ENCODE peak calls at places on chromosomes 3 and 15, in seven cellular contexts. P, Q, X, H, S, L and D are unnamed samples.

GRCh38 chr3:116444819-116445290 is 432 bp downstream of the LSAMP start:
- DNase-seq in Q (peak), L (peak), P (no peak), X (peak), S (no peak), H (no peak), D (no peak)

GRCh38 chr15:57538822-57539221 is 52.9 kb upstream of the MYZAP start:
- DNase-seq in Q (no peak), P (no peak), L (no peak), H (no peak), S (no peak), X (no peak), D (no peak)

GRCh38 chr3:28994161-28994905 is 286.5 kb upstream of the RBMS3 start:
- DNase-seq in S (no peak), L (peak), H (no peak), Q (peak), X (no peak), P (no peak), D (no peak)

GRCh38 chr3:189630667-189631372 is 369 bp upstream of the TP63 start:
- DNase-seq in S (no peak), H (peak), P (no peak), Q (no peak), X (no peak), L (no peak), D (peak)

GRCh38 chr3:9934235-9934621 is 594 bp downstream of the CRELD1 start:
- DNase-seq in H (no peak), X (peak), S (no peak), P (no peak), Q (peak), L (peak), D (peak)

GRCh38 chr15:51758645-51759044 is 7.2 kb downstream of the TMOD2 start:
- DNase-seq in X (no peak), Q (no peak), S (no peak), H (no peak), L (peak), P (no peak), D (no peak)

GRCh38 chr3:63670544-63670943 is 18.1 kb downstream of the SNTN start:
- DNase-seq in S (no peak), L (no peak), H (no peak), X (no peak), P (no peak), Q (no peak), D (no peak)

GRCh38 chr3:135637033-135637432 is 328.5 kb upstream of the PPP2R3A start:
- DNase-seq in L (no peak), X (no peak), P (no peak), Q (no peak), H (no peak), S (no peak), D (no peak)

GRCh38 chr3:45760878-45761711 is 35.2 kb downstream of the SLC6A20 start:
- DNase-seq in Q (peak), P (peak), X (peak), S (peak), H (peak), L (peak), D (peak)

GRCh38 chr3:31634485-31634884 is 101.8 kb downstream of the STT3B start:
- DNase-seq in L (no peak), P (no peak), Q (no peak), H (no peak), X (no peak), S (peak), D (no peak)

GRCh38 chr3:159877924-159878323 is 110.7 kb upstream of the IL12A start:
- DNase-seq in X (no peak), Q (no peak), S (peak), H (no peak), P (no peak), L (no peak), D (no peak)

GRCh38 chr15:29208352-29208751 is 61.3 kb downstream of the NSMCE3 start:
- DNase-seq in X (no peak), L (no peak), P (no peak), Q (no peak), H (no peak), S (peak), D (no peak)

GRCh38 chr15:25397110-25397509 is 41.7 kb downstream of the UBE3A start:
- DNase-seq in S (no peak), L (no peak), X (no peak), H (no peak), P (no peak), Q (no peak), D (no peak)

DNA sequence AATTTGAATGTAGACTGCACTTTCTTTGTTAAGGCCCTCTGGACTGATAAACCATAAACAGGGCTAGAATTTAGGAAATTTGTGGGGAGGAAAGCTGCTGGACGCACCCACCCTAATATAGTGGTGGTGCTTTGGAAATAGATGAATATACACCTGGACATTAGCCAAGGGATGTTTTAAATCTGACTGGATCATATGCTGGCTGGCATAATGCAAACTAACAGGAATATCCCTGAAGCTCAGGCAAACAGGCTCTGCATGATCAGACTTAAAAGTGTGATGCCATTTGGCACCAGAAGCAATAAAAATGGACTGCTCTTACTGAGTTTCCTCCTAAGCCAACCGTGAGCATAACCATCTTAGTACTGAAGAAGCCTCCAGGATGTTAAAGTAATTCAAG is 465.8 kb upstream of the ROBO1 start:
- DNase-seq in P (no peak), X (no peak), H (no peak), Q (no peak), L (no peak), S (peak), D (no peak)
- H2AFZ ChIP-seq in P (no peak), X (no peak), H (no peak), Q (no peak), L (no peak), S (no peak), D (no peak)

DNA sequence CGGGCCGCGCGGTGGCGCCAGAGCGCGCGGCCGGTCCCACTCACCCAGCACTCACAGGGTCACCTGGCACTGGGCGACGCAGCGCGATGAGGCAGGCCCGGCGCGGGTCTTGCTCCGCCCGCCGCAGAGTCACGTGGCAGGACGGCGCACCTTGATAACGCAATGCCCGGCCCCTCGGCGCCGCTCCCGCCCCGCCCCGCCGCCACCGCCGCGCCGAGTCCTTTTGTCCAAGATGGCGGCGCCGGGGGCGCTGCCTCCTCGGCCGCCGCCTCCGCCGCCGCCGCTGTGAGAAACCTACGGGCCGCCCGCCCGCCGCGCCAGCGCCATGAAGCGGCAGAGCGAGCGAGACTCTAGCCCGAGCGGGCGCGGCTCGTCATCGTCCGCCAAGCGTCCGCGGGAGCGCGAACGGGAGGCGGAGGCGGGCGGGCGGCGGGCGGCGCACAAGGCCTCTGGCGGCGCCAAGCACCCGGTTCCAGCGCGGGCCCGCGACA is at the start of gene RBM15B:
- DNase-seq in Q (peak), X (no peak), H (peak), S (peak), P (peak), L (peak), D (peak)
- TF ChIP-seq EZH2phosphoT487 in Q (no peak), X (no peak), H (no peak), S (no peak), P (no peak), L (no peak), D (no peak)

GRCh38 chr3:53846851-53847155 is 435 bp downstream of the IL17RB start:
- DNase-seq in Q (no peak), H (no peak), X (no peak), L (no peak), P (no peak), S (no peak), D (no peak)
- H2AFZ ChIP-seq in Q (peak), H (peak), X (peak), L (peak), P (peak), S (peak), D (no peak)

GRCh38 chr3:26963356-26963742 is 340.8 kb downstream of the LRRC3B start:
- DNase-seq in S (no peak), X (peak), H (no peak), Q (no peak), L (no peak), P (no peak), D (no peak)
- TF ChIP-seq EZH2phosphoT487 in S (no peak), X (no peak), H (no peak), Q (no peak), L (no peak), P (no peak), D (no peak)

GRCh38 chr3:38002291-38002876 is 11.8 kb downstream of the VILL start:
- DNase-seq in L (no peak), P (no peak), H (no peak), S (no peak), X (no peak), Q (no peak), D (no peak)

GRCh38 chr3:38000242-38000916 is 9.8 kb downstream of the VILL start:
- DNase-seq in X (no peak), P (no peak), L (no peak), Q (no peak), H (no peak), S (no peak), D (no peak)

GRCh38 chr3:37999836-38000235 is 9.2 kb downstream of the VILL start:
- DNase-seq in L (no peak), H (no peak), Q (no peak), P (no peak), X (no peak), S (no peak), D (no peak)

GRCh38 chr3:38001456-38002081 is 11.0 kb downstream of the VILL start:
- DNase-seq in L (no peak), Q (peak), P (no peak), X (peak), H (no peak), S (peak), D (no peak)

GRCh38 chr3:38000965-38001455 is 10.4 kb downstream of the VILL start:
- DNase-seq in Q (no peak), P (no peak), S (no peak), L (no peak), X (no peak), H (no peak), D (no peak)
- H2AFZ ChIP-seq in Q (no peak), P (no peak), S (no peak), L (no peak), X (no peak), H (no peak), D (no peak)

GRCh38 chr3:12759097-12759679 is at the start of gene TMEM40:
- DNase-seq in L (peak), H (no peak), X (peak), S (peak), P (peak), Q (no peak), D (no peak)

GRCh38 chr3:12759693-12760565 is 870 bp upstream of the TMEM40 start:
- DNase-seq in Q (no peak), H (no peak), P (no peak), X (no peak), L (no peak), S (peak), D (no peak)

GRCh38 chr3:12756635-12757034 is 2.4 kb downstream of the TMEM40 start:
- DNase-seq in Q (no peak), S (no peak), P (no peak), L (no peak), H (no peak), X (no peak), D (no peak)

GRCh38 chr3:12756185-12756584 is 2.9 kb downstream of the TMEM40 start:
- DNase-seq in L (no peak), S (no peak), P (no peak), Q (no peak), H (no peak), X (no peak), D (no peak)

GRCh38 chr3:12758025-12758830 is 831 bp downstream of the TMEM40 start:
- DNase-seq in Q (no peak), H (peak), X (peak), S (peak), P (no peak), L (peak), D (no peak)
- TF ChIP-seq EZH2phosphoT487 in Q (no peak), H (no peak), X (no peak), S (no peak), P (no peak), L (no peak), D (no peak)

GRCh38 chr3:150721285-150722130 is 17.8 kb upstream of the ERICH6 start:
- DNase-seq in P (peak), X (peak), H (peak), L (peak), Q (peak), S (peak), D (peak)
- H2AFZ ChIP-seq in P (no peak), X (no peak), H (peak), L (peak), Q (peak), S (peak), D (no peak)

GRCh38 chr15:85474700-85475316 is 94.4 kb downstream of the AKAP13 start:
- DNase-seq in L (no peak), Q (no peak), H (peak), X (no peak), S (peak), P (peak), D (peak)
- TF ChIP-seq EZH2phosphoT487 in L (no peak), Q (no peak), H (no peak), X (no peak), S (no peak), P (no peak), D (no peak)

GRCh38 chr3:98483626-98484025 is 13.9 kb upstream of the OR5K2 start:
- DNase-seq in Q (no peak), X (no peak), L (no peak), H (no peak), S (peak), P (peak), D (no peak)
- H2AFZ ChIP-seq in Q (no peak), X (peak), L (no peak), H (no peak), S (peak), P (peak), D (peak)

DNA sequence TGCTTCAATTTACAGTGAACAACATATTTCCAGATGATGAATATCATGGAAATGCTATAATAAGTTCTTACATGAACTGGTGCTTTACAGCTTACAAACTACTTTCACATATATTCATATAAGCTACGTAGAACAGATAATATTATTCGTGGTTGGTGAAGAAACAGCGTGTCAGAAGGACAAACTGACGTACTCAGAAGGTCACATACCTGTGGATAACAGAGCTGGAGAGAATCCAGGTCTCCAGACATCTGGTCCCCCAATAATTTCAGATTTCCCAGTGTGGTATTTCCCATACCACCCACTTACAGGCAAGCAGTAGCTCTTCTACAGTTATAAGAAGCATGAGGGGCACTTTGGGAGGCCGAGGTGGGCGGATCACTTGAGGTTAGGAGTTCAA is 156.6 kb downstream of the PLD1 start:
- DNase-seq in L (no peak), X (no peak), Q (no peak), S (no peak), P (no peak), H (no peak), D (no peak)
- TF ChIP-seq EZH2phosphoT487 in L (no peak), X (no peak), Q (no peak), S (no peak), P (no peak), H (no peak), D (no peak)